ENCODE peak calls at places on chromosome 6, in six cellular contexts. One of them, this sample, is unnamed.

GRCh38 chr6:126064257-126064993 is 78.1 kb downstream of the TRMT11 start:
- ATAC-seq in psoas muscle: no peak
- ATAC-seq in RWPE2: no peak
- ATAC-seq in activated CD4-positive, CD25-positive, alpha-beta regulatory T cell treated with anti-CD3 and anti-CD28 coated beads, Interleukin-2, amount 50 U/mL, for 24 hours: no peak
- ATAC-seq in left cardiac atrium: no peak
- ATAC-seq in aorta: no peak
- ATAC-seq in this sample: peak

GRCh38 chr6:17986656-17987575 is 519 bp downstream of the KIF13A start:
- ATAC-seq in psoas muscle: peak
- ATAC-seq in RWPE2: peak
- ATAC-seq in activated CD4-positive, CD25-positive, alpha-beta regulatory T cell treated with anti-CD3 and anti-CD28 coated beads, Interleukin-2, amount 50 U/mL, for 24 hours: no peak
- ATAC-seq in left cardiac atrium: peak
- ATAC-seq in aorta: peak
- ATAC-seq in this sample: peak

GRCh38 chr6:10297825-10298224 is 117.0 kb downstream of the TFAP2A start:
- ATAC-seq in psoas muscle: no peak
- ATAC-seq in RWPE2: no peak
- ATAC-seq in activated CD4-positive, CD25-positive, alpha-beta regulatory T cell treated with anti-CD3 and anti-CD28 coated beads, Interleukin-2, amount 50 U/mL, for 24 hours: no peak
- ATAC-seq in left cardiac atrium: no peak
- ATAC-seq in aorta: no peak
- ATAC-seq in this sample: no peak

GRCh38 chr6:104682722-104683643 is 176.7 kb downstream of the HACE1 start:
- ATAC-seq in psoas muscle: no peak
- ATAC-seq in RWPE2: no peak
- ATAC-seq in activated CD4-positive, CD25-positive, alpha-beta regulatory T cell treated with anti-CD3 and anti-CD28 coated beads, Interleukin-2, amount 50 U/mL, for 24 hours: peak
- ATAC-seq in left cardiac atrium: no peak
- ATAC-seq in aorta: no peak
- ATAC-seq in this sample: peak

GRCh38 chr6:5379647-5380242 is 118.4 kb downstream of the FARS2 start:
- ATAC-seq in psoas muscle: no peak
- ATAC-seq in RWPE2: peak
- ATAC-seq in activated CD4-positive, CD25-positive, alpha-beta regulatory T cell treated with anti-CD3 and anti-CD28 coated beads, Interleukin-2, amount 50 U/mL, for 24 hours: no peak
- ATAC-seq in left cardiac atrium: no peak
- ATAC-seq in aorta: no peak
- ATAC-seq in this sample: peak

GRCh38 chr6:149277621-149278020 is 39.9 kb upstream of the TAB2 start:
- ATAC-seq in psoas muscle: no peak
- ATAC-seq in RWPE2: no peak
- ATAC-seq in activated CD4-positive, CD25-positive, alpha-beta regulatory T cell treated with anti-CD3 and anti-CD28 coated beads, Interleukin-2, amount 50 U/mL, for 24 hours: peak
- ATAC-seq in left cardiac atrium: no peak
- ATAC-seq in aorta: no peak
- ATAC-seq in this sample: no peak

GRCh38 chr6:89840538-89840937 is 10.9 kb downstream of the CASP8AP2 start:
- ATAC-seq in psoas muscle: no peak
- ATAC-seq in RWPE2: peak
- ATAC-seq in activated CD4-positive, CD25-positive, alpha-beta regulatory T cell treated with anti-CD3 and anti-CD28 coated beads, Interleukin-2, amount 50 U/mL, for 24 hours: no peak
- ATAC-seq in left cardiac atrium: peak
- ATAC-seq in aorta: peak
- ATAC-seq in this sample: peak

GRCh38 chr6:98980814-98981213 is 33.1 kb upstream of the FBXL4 start:
- ATAC-seq in psoas muscle: no peak
- ATAC-seq in RWPE2: no peak
- ATAC-seq in activated CD4-positive, CD25-positive, alpha-beta regulatory T cell treated with anti-CD3 and anti-CD28 coated beads, Interleukin-2, amount 50 U/mL, for 24 hours: no peak
- ATAC-seq in left cardiac atrium: no peak
- ATAC-seq in aorta: no peak
- ATAC-seq in this sample: no peak

GRCh38 chr6:15326072-15326614 is 80.3 kb downstream of the JARID2 start:
- ATAC-seq in psoas muscle: peak
- ATAC-seq in RWPE2: no peak
- ATAC-seq in activated CD4-positive, CD25-positive, alpha-beta regulatory T cell treated with anti-CD3 and anti-CD28 coated beads, Interleukin-2, amount 50 U/mL, for 24 hours: no peak
- ATAC-seq in left cardiac atrium: no peak
- ATAC-seq in aorta: no peak
- ATAC-seq in this sample: no peak

GRCh38 chr6:17276766-17277165 is 4.4 kb upstream of the RBM24 start:
- ATAC-seq in psoas muscle: peak
- ATAC-seq in RWPE2: no peak
- ATAC-seq in activated CD4-positive, CD25-positive, alpha-beta regulatory T cell treated with anti-CD3 and anti-CD28 coated beads, Interleukin-2, amount 50 U/mL, for 24 hours: no peak
- ATAC-seq in left cardiac atrium: peak
- ATAC-seq in aorta: no peak
- ATAC-seq in this sample: peak

GRCh38 chr6:121105461-121105860 is 228.8 kb downstream of the TBC1D32 start:
- ATAC-seq in psoas muscle: no peak
- ATAC-seq in RWPE2: no peak
- ATAC-seq in activated CD4-positive, CD25-positive, alpha-beta regulatory T cell treated with anti-CD3 and anti-CD28 coated beads, Interleukin-2, amount 50 U/mL, for 24 hours: no peak
- ATAC-seq in left cardiac atrium: no peak
- ATAC-seq in aorta: no peak
- ATAC-seq in this sample: no peak

GRCh38 chr6:3523966-3524365 is 67.1 kb upstream of the SLC22A23 start:
- ATAC-seq in psoas muscle: no peak
- ATAC-seq in RWPE2: no peak
- ATAC-seq in activated CD4-positive, CD25-positive, alpha-beta regulatory T cell treated with anti-CD3 and anti-CD28 coated beads, Interleukin-2, amount 50 U/mL, for 24 hours: no peak
- ATAC-seq in left cardiac atrium: no peak
- ATAC-seq in aorta: no peak
- ATAC-seq in this sample: no peak

This sample was measured in SK-N-SH treated with all-trans-retinoic acid at 6 μM for 48 hours.